ENCODE peak calls at places on chromosomes 5 and 9, in nine cellular contexts. K, Q, T, L, U, J, V, X and H are unnamed samples.

GRCh38 chr9:93577045-93577939 is 908 bp downstream of the PHF2 start:
- DNase-seq in K (no peak), Q (peak), T (no peak), L (no peak), U (no peak), J (no peak), V (no peak), X (no peak), H (no peak)

GRCh38 chr9:121772600-121773285 is 121.3 kb downstream of the DAB2IP start:
- DNase-seq in K (no peak), Q (no peak), T (no peak), L (no peak), U (no peak), J (no peak), V (no peak), X (no peak), H (no peak)

GRCh38 chr9:81389569-81389993 is 299.8 kb downstream of the TLE1 start:
- DNase-seq in K (no peak), Q (no peak), T (no peak), L (no peak), U (peak), J (no peak), V (no peak), X (no peak), H (no peak)

GRCh38 chr9:136254381-136255165 is 9.0 kb upstream of the QSOX2 start:
- DNase-seq in K (no peak), Q (no peak), T (no peak), L (no peak), U (peak), J (no peak), V (no peak), X (no peak), H (no peak)

GRCh38 chr9:129612815-129613519 is 7.9 kb downstream of the C9orf50 start:
- DNase-seq in K (no peak), Q (no peak), T (no peak), L (no peak), U (no peak), J (no peak), V (no peak), X (no peak), H (no peak)

GRCh38 chr9:33435821-33436277 is 11.5 kb downstream of the AQP3 start:
- DNase-seq in K (no peak), Q (no peak), T (no peak), L (no peak), U (peak), J (no peak), V (no peak), X (no peak), H (no peak)

GRCh38 chr5:65087154-65087553 is 318.4 kb downstream of the CWC27 start:
- DNase-seq in K (no peak), Q (no peak), T (no peak), L (no peak), U (no peak), J (no peak), V (no peak), X (no peak), H (no peak)

GRCh38 chr5:24059006-24059405 is 551.6 kb downstream of the PRDM9 start:
- DNase-seq in K (no peak), Q (no peak), T (no peak), L (no peak), U (no peak), J (no peak), V (no peak), X (no peak), H (no peak)

GRCh38 chr5:161846731-161847130 is 1.2 kb upstream of the GABRA1 start:
- DNase-seq in K (no peak), Q (peak), T (no peak), L (no peak), U (peak), J (no peak), V (no peak), X (no peak), H (no peak)

GRCh38 chr9:74643303-74643933 is 146.3 kb downstream of the RORB start:
- DNase-seq in K (no peak), Q (no peak), T (no peak), L (no peak), U (no peak), J (no peak), V (no peak), X (no peak), H (no peak)

GRCh38 chr5:135062216-135063055 is 28.4 kb upstream of the PITX1 start:
- DNase-seq in K (no peak), Q (no peak), T (no peak), L (no peak), U (no peak), J (no peak), V (no peak), X (no peak), H (no peak)

GRCh38 chr9:14671327-14671840 is 21.8 kb downstream of the ZDHHC21 start:
- DNase-seq in K (no peak), Q (no peak), T (no peak), L (no peak), U (no peak), J (no peak), V (no peak), X (no peak), H (no peak)